ENCODE peak calls at places on chromosomes 16 and 17, in seven cellular contexts. C is heart right ventricle; K is Panc1; R is right atrium auricular region; W is CD8-positive, alpha-beta T cell; G is AG04450; A is upper lobe of right lung. S is an unnamed sample.

GRCh38 chr17:14873996-14874395 is 391.1 kb downstream of the PMP22 start:
- DNase-seq in R (no peak), K (no peak), A (no peak), G (no peak), W (no peak), C (no peak), S (no peak)

GRCh38 chr16:31202402-31203385 is at the start of gene PYCARD:
- DNase-seq in R (no peak), K (no peak), C (peak), G (no peak), W (no peak), A (peak), S (no peak)

GRCh38 chr16:26857371-26857770 is 209.4 kb upstream of the C16orf82 start:
- DNase-seq in G (no peak), R (no peak), K (no peak), W (no peak), A (no peak), C (no peak), S (no peak)

GRCh38 chr16:51326131-51326856 is 175.2 kb upstream of the SALL1 start:
- DNase-seq in W (no peak), K (no peak), A (no peak), G (peak), C (no peak), R (no peak), S (no peak)

GRCh38 chr17:49483588-49484509 is 11.2 kb upstream of the NGFR start:
- DNase-seq in K (no peak), R (no peak), C (no peak), A (no peak), G (no peak), W (no peak), S (no peak)

GRCh38 chr17:46841561-46842379 is 9.6 kb upstream of the WNT9B start:
- DNase-seq in K (no peak), G (no peak), W (no peak), A (no peak), C (no peak), R (no peak), S (no peak)

GRCh38 chr16:3509470-3509928 is 8.7 kb downstream of the CLUAP1 start:
- DNase-seq in A (peak), G (no peak), C (no peak), R (no peak), W (peak), K (no peak), S (no peak)

GRCh38 chr16:15482068-15482747 is 47.8 kb downstream of the BMERB1 start:
- DNase-seq in A (no peak), R (no peak), C (peak), K (peak), W (no peak), G (peak), S (no peak)

GRCh38 chr17:83062011-83062817 is 17.2 kb upstream of the METRNL start:
- DNase-seq in W (no peak), R (no peak), A (peak), G (no peak), C (peak), K (no peak), S (no peak)

GRCh38 chr17:2972749-2973148 is 90.7 kb downstream of the OR1D5 start:
- DNase-seq in K (no peak), A (no peak), C (no peak), W (no peak), G (no peak), R (no peak), S (no peak)

GRCh38 chr16:30769379-30770089 is 7.4 kb downstream of the RNF40 start:
- DNase-seq in G (no peak), W (no peak), C (no peak), K (no peak), R (no peak), A (peak), S (no peak)

GRCh38 chr16:78955206-78955605 is 645.3 kb downstream of the MAF start:
- DNase-seq in G (no peak), R (no peak), C (no peak), K (no peak), A (no peak), W (no peak), S (no peak)

GRCh38 chr17:65794572-65794971 is 233.1 kb upstream of the AXIN2 start:
- DNase-seq in A (no peak), G (no peak), K (no peak), W (no peak), R (no peak), C (no peak), S (no peak)

GRCh38 chr16:14486520-14487303 is 143.3 kb downstream of the PARN start:
- DNase-seq in G (peak), K (no peak), R (peak), W (no peak), A (no peak), C (peak), S (peak)

GRCh38 chr17:72901657-72902056 is 190.8 kb downstream of the SLC39A11 start:
- DNase-seq in W (no peak), R (no peak), A (no peak), G (no peak), K (no peak), C (no peak), S (no peak)

GRCh38 chr17:57627591-57627990 is 117.5 kb downstream of the CCDC182 start:
- DNase-seq in G (no peak), W (no peak), K (no peak), A (peak), C (no peak), R (no peak), S (no peak)

GRCh38 chr16:53740476-53740875 is 36.5 kb downstream of the FTO start:
- DNase-seq in R (no peak), K (no peak), G (no peak), A (no peak), C (no peak), W (no peak), S (no peak)

GRCh38 chr17:56653877-56654276 is 60.4 kb downstream of the NOG start:
- DNase-seq in R (no peak), W (peak), G (no peak), A (no peak), K (peak), C (no peak), S (peak)

GRCh38 chr16:85859818-85860125 is 39.2 kb upstream of the IRF8 start:
- DNase-seq in C (no peak), W (no peak), R (peak), A (no peak), G (no peak), K (no peak), S (no peak)

GRCh38 chr16:88971371-88972097 is 5.5 kb downstream of the CBFA2T3 start:
- DNase-seq in A (no peak), R (no peak), K (no peak), W (no peak), C (no peak), G (no peak), S (no peak)

GRCh38 chr17:2396192-2396567 is 4.7 kb downstream of the MNT start:
- DNase-seq in W (no peak), R (no peak), C (no peak), K (no peak), G (no peak), A (peak), S (no peak)

GRCh38 chr16:21222495-21223337 is 10.8 kb upstream of the ANKS4B start:
- DNase-seq in C (no peak), R (no peak), G (no peak), W (no peak), K (no peak), A (no peak), S (no peak)

GRCh38 chr17:50047488-50048126 is 8.3 kb upstream of the ITGA3 start:
- DNase-seq in R (no peak), A (no peak), K (no peak), W (no peak), C (no peak), G (no peak), S (no peak)

GRCh38 chr16:73219176-73219575 is 171.2 kb upstream of the ZFHX3 start:
- DNase-seq in W (no peak), C (no peak), K (no peak), G (no peak), A (no peak), R (no peak), S (no peak)

GRCh38 chr17:77312786-77313599 is 172.2 kb downstream of the SEC14L1 start:
- DNase-seq in G (peak), A (no peak), W (no peak), R (peak), K (no peak), C (peak), S (no peak)

GRCh38 chr17:77312061-77312684 is 171.4 kb downstream of the SEC14L1 start:
- DNase-seq in C (no peak), R (no peak), A (no peak), W (no peak), G (no peak), K (no peak), S (no peak)

GRCh38 chr17:77314601-77315000 is 173.8 kb downstream of the SEC14L1 start:
- DNase-seq in A (peak), W (no peak), C (no peak), G (no peak), R (no peak), K (no peak), S (no peak)

GRCh38 chr17:77315010-77315409 is 174.2 kb downstream of the SEC14L1 start:
- DNase-seq in W (no peak), C (no peak), K (no peak), A (peak), G (no peak), R (no peak), S (no peak)

GRCh38 chr17:77313831-77314230 is 173.1 kb downstream of the SEC14L1 start:
- DNase-seq in R (no peak), K (no peak), C (no peak), W (no peak), A (no peak), G (no peak), S (no peak)
- H3K27ac ChIP-seq in R (no peak), K (peak), C (peak), W (no peak), A (no peak), G (peak), S (no peak)

GRCh38 chr17:34367486-34368270 is 4.6 kb upstream of the CCL1 start:
- DNase-seq in K (no peak), R (no peak), C (no peak), W (no peak), G (no peak), A (no peak), S (no peak)

GRCh38 chr17:34366529-34367107 is 3.6 kb upstream of the CCL1 start:
- DNase-seq in K (no peak), W (no peak), G (no peak), A (no peak), R (no peak), C (no peak), S (no peak)

GRCh38 chr17:34365340-34365739 is 2.3 kb upstream of the CCL1 start:
- DNase-seq in K (no peak), C (no peak), A (no peak), G (no peak), W (no peak), R (no peak), S (no peak)

GRCh38 chr17:34364741-34365140 is 1.7 kb upstream of the CCL1 start:
- DNase-seq in R (no peak), A (no peak), C (no peak), K (no peak), W (no peak), G (no peak), S (no peak)

GRCh38 chr17:34366051-34366450 is 3.0 kb upstream of the CCL1 start:
- DNase-seq in K (no peak), A (no peak), W (no peak), C (no peak), G (no peak), R (no peak), S (no peak)
- H3K27ac ChIP-seq in K (no peak), A (no peak), W (no peak), C (no peak), G (no peak), R (no peak), S (no peak)

GRCh38 chr16:67489401-67490083 is 6.2 kb upstream of the AGRP start:
- DNase-seq in G (no peak), K (no peak), C (no peak), R (no peak), A (no peak), W (no peak), S (no peak)
- H3K27ac ChIP-seq in G (no peak), K (no peak), C (peak), R (peak), A (peak), W (no peak), S (peak)

DNA sequence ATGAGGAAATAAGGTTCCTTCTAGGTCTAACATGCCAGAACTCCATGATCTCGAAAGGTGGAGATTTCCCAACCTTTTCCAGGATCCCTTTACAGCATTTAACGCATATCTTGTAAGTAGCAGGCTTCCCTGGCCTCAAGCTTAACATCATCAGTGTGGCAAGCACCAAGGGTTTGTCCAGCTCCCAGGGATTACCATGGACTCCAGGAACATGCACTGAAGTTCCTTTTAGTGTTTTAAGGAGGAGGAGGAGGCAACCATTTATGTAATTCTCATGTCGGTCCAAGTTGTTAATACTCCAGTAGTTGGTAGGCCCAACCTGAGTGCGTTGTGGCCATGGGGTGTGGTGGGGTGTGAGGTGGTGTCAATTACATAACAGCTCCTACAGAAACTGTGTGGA is 11.8 kb upstream of the SKAP1 start:
- DNase-seq in K (no peak), C (no peak), R (no peak), W (no peak), A (no peak), G (no peak), S (no peak)
- H3K27ac ChIP-seq in K (no peak), C (no peak), R (no peak), W (peak), A (no peak), G (no peak), S (no peak)

DNA sequence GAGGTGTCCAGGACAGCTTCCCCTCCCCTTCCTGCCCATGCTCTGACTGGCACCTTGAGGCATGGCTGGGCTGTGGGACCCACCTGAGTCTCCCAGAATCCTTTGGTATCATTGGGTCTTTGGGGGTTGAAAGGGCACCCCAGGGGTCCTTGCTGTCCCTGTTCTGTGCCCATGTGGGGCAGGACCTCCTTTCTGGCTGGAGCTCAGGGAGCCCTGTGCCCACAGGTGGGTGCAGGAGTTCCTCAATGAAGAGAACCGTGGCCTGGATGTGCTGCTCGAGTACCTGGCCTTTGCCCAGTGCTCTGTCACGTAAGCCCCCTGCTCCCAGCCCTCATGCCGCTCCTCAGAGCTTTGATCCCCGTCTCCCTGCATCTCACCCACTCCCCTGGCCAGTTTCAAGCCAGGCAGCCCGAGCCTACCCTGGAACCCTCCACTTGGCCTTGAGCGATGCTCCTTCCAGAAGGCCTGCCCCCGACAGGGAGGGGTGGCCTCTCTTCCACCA is 11.8 kb downstream of the FMNL1 start:
- DNase-seq in A (no peak), K (no peak), C (no peak), R (no peak), G (no peak), W (no peak), S (no peak)
- H3K27ac ChIP-seq in A (no peak), K (no peak), C (no peak), R (no peak), G (no peak), W (no peak), S (no peak)

DNA sequence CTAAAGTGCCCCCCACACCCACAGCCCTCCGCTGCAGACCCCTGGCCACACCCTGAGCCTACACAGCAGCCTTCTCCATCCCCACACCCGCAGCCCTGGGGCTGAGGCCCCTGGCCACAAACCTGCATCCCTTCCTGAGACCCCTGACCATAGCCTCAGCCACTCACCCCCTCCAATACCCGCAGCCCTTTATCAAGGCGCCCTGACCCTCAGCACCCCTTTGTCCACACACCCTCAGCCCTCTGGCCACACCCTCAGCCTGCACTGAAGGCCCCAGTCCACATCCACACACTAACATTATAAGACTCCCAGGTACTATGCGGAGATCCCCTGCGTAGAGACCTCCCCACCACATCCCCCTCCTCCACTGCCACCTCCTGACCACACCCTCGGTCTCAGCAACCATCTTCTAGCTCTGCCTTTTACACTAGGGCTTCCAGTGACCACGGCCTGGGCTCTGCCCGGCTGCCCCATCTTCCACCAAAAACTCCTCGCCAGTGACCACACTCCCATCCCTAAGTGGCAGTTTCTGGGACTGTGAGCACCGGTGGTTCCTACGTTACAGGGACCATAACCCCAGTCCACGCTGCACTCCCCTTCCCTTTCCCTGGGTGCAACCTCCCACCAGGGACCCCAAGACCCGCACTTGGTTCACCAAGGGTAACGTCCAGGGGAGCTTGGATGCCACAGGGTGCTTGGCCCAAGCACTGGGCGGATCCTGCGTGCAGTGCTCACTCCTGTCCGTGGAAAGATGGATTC is 818 bp downstream of the TPPP3 start:
- DNase-seq in W (no peak), G (no peak), C (no peak), K (no peak), R (no peak), A (peak), S (peak)
- H3K27ac ChIP-seq in W (no peak), G (no peak), C (peak), K (no peak), R (peak), A (peak), S (peak)

GRCh38 chr17:8392674-8393469 is 4.8 kb downstream of the RNF222 start:
- DNase-seq in A (no peak), K (no peak), C (no peak), G (no peak), W (no peak), R (no peak), S (no peak)

GRCh38 chr17:8392274-8392673 is 5.4 kb downstream of the RNF222 start:
- DNase-seq in R (no peak), W (no peak), K (no peak), C (no peak), A (no peak), G (no peak), S (no peak)

GRCh38 chr17:8391711-8392110 is 5.9 kb downstream of the RNF222 start:
- DNase-seq in C (no peak), A (no peak), G (no peak), K (no peak), R (no peak), W (no peak), S (no peak)

GRCh38 chr17:8397636-8398035 is at the start of gene RNF222:
- DNase-seq in A (no peak), G (no peak), W (no peak), K (no peak), R (peak), C (no peak), S (no peak)

DNA sequence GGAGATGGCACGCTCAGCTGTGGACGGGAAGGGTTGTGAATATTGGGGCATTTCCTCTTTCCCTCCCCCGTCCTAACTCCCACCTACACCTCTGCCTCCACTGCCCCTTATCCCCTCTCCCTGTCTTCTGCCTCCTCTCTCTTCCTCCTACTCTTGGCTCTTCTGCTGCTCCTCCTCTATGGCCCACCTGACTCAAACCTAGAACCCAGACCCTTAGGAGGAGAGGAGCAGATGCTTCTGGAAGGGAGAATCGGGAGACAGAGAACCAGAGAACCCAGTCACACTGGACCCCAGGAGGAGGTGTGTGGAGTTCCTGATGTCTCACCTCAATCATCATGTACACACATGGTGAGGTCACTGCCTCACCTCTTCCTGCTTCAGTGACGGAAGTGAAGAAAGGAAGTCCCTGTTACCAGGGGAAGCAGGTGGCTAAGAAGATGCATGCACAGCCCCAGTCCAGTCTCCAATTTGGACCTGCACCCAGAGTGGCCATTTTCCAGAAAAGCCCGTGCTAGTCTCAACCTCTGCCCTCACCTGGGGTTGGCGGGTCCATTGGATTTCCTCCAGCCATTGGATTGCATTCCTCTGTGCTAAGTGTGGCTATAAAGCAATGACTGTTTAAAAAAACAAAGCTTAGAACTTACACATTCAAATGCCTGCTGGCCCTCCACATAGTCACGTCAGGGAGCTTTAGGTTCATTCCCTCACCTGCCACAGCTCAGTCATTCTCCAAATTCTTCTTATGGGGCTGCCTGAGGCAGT is 4.0 kb downstream of the RNF222 start:
- DNase-seq in A (no peak), C (no peak), G (no peak), W (peak), R (no peak), K (no peak), S (no peak)
- H3K27ac ChIP-seq in A (no peak), C (no peak), G (no peak), W (peak), R (no peak), K (no peak), S (no peak)